ENCODE peak calls at places on chromosomes 1 and 21, in seven cellular contexts. Z, X, I, C, A, B and T are unnamed samples. For H3K9me3, the result is how much of the 10 kb centered on the place peaks cover.

GRCh38 chr1:229006121-229006870 is 264.6 kb upstream of the RAB4A start:
- DNase-seq in C (no peak), B (no peak), X (peak), Z (no peak), I (no peak), A (peak), T (no peak)

GRCh38 chr1:32339363-32339978 is 3.4 kb upstream of the MARCKSL1 start:
- DNase-seq in C (no peak), I (no peak), B (no peak), X (peak), A (peak), Z (peak), T (no peak)

GRCh38 chr21:35562876-35563275 is 497.4 kb downstream of the SETD4 start:
- DNase-seq in X (no peak), C (no peak), I (no peak), Z (peak), B (no peak), A (no peak), T (no peak)

GRCh38 chr1:156075158-156075557 is 7.1 kb downstream of the MEX3A start:
- DNase-seq in I (no peak), C (peak), B (no peak), A (no peak), Z (no peak), X (no peak), T (no peak)

GRCh38 chr1:46285730-46286477 is 17.5 kb downstream of the LRRC41 start:
- DNase-seq in Z (no peak), B (no peak), I (peak), A (no peak), X (no peak), C (peak), T (no peak)

GRCh38 chr1:42165511-42166210 is 1.1 kb upstream of the GUCA2A start:
- DNase-seq in C (peak), A (peak), X (peak), Z (peak), B (peak), I (no peak), T (peak)

GRCh38 chr1:115874929-115875328 is 34.0 kb upstream of the NHLH2 start:
- DNase-seq in X (peak), C (no peak), A (peak), I (no peak), B (no peak), Z (peak), T (no peak)

GRCh38 chr1:248906741-248907661 is 966 bp downstream of the PGBD2 start:
- DNase-seq in Z (peak), C (peak), I (no peak), A (no peak), B (no peak), X (peak), T (no peak)

GRCh38 chr1:90133133-90133532 is 138.2 kb downstream of the ZNF326 start:
- DNase-seq in A (peak), C (peak), X (peak), B (peak), Z (peak), I (no peak), T (no peak)

GRCh38 chr1:114718661-114719423 is 2.3 kb upstream of the NRAS start:
- DNase-seq in Z (peak), I (no peak), X (peak), B (no peak), A (peak), C (no peak), T (no peak)

GRCh38 chr1:201461783-201462441 is 7.1 kb downstream of the PHLDA3 start:
- DNase-seq in C (peak), X (peak), B (peak), I (no peak), Z (peak), A (peak), T (peak)

GRCh38 chr1:200438911-200439310 is 29.1 kb upstream of the ZNF281 start:
- DNase-seq in Z (peak), B (no peak), C (no peak), A (peak), I (no peak), X (peak), T (no peak)

GRCh38 chr1:147542549-147542857 is 1.2 kb downstream of the BCL9 start:
- DNase-seq in X (no peak), Z (no peak), C (no peak), B (no peak), A (peak), I (no peak), T (no peak)

GRCh38 chr1:79657916-79658662 is 651.6 kb upstream of the ADGRL4 start:
- DNase-seq in B (no peak), I (no peak), X (no peak), C (no peak), Z (peak), A (no peak), T (no peak)

GRCh38 chr1:56473582-56474270 is 105.6 kb downstream of the PLPP3 start:
- DNase-seq in A (peak), I (no peak), C (no peak), B (no peak), Z (peak), X (peak), T (no peak)

GRCh38 chr21:7957713-7958064 is 2563.7 kb upstream of the TPTE start:
- DNase-seq in B (no peak), Z (no peak), I (no peak), C (no peak), A (no peak), X (no peak), T (no peak)

GRCh38 chr21:7951854-7952519 is 2569.4 kb upstream of the TPTE start:
- DNase-seq in A (no peak), C (no peak), Z (no peak), B (no peak), X (no peak), I (no peak), T (no peak)

GRCh38 chr21:7947422-7947821 is 2574.0 kb upstream of the TPTE start:
- DNase-seq in C (no peak), X (no peak), Z (no peak), I (no peak), B (no peak), A (no peak), T (no peak)

GRCh38 chr21:7952648-7953047 is 2568.7 kb upstream of the TPTE start:
- DNase-seq in X (no peak), I (no peak), B (no peak), A (no peak), Z (no peak), C (no peak), T (no peak)

GRCh38 chr21:7953058-7953457 is 2568.3 kb upstream of the TPTE start:
- DNase-seq in I (no peak), X (no peak), Z (no peak), B (no peak), A (no peak), C (no peak), T (no peak)
- H3K9me3 ChIP-seq in I (half or more), X (under half), Z (half or more), B (half or more), A (half or more), C (under half), T (under half)

GRCh38 chr1:8702121-8702520 is 115.3 kb downstream of the RERE start:
- DNase-seq in A (peak), I (no peak), Z (no peak), B (peak), C (peak), X (no peak), T (peak)

GRCh38 chr1:8699679-8700078 is 117.8 kb downstream of the RERE start:
- DNase-seq in I (no peak), A (no peak), X (no peak), C (no peak), B (no peak), Z (no peak), T (no peak)

GRCh38 chr1:8705104-8705503 is 112.3 kb downstream of the RERE start:
- DNase-seq in I (no peak), C (peak), X (no peak), B (no peak), A (peak), Z (no peak), T (no peak)

GRCh38 chr1:8706291-8706690 is 111.1 kb downstream of the RERE start:
- DNase-seq in I (no peak), B (no peak), C (no peak), A (no peak), Z (no peak), X (no peak), T (no peak)

GRCh38 chr1:8702848-8703810 is 114.3 kb downstream of the RERE start:
- DNase-seq in I (peak), B (peak), Z (peak), X (peak), A (peak), C (peak), T (peak)
- TF ChIP-seq CTCF in I (peak), B (peak), Z (peak), X (no peak), A (no peak), C (peak), T (peak)

DNA sequence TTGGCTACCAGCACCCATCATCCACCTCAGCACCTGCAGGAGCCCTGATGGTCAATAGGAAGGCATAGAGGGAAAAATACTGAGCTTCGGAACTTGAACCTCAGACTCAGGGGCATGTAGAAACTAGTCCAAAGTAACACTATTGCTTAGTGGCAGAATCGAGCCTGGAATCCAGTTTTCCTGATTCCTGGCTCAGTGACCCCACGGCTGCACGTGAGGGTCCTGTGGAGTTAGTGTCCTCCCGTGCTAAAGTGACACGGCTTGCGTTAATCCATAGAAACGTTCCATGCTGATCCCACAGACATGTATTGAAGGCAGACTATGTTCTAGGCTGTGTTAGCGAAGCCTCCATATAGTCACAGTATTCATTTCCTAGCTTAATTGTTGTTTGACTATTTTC is 747.0 kb upstream of the TPTE start:
- DNase-seq in I (no peak), C (no peak), Z (no peak), A (no peak), B (no peak), X (no peak), T (no peak)
- H3K9me3 ChIP-seq in I (half or more), C (half or more), Z (under half), A (half or more), B (half or more), X (under half), T (under half)

GRCh38 chr21:15728046-15728445 is 1.7 kb upstream of the USP25 start:
- DNase-seq in Z (no peak), C (no peak), I (no peak), X (no peak), A (no peak), B (no peak), T (no peak)

GRCh38 chr21:15729346-15729673 is 472 bp upstream of the USP25 start:
- DNase-seq in I (no peak), C (no peak), X (peak), B (no peak), Z (peak), A (no peak), T (no peak)

GRCh38 chr21:15731243-15731613 is 1.4 kb downstream of the USP25 start:
- DNase-seq in C (no peak), B (no peak), X (peak), A (peak), I (no peak), Z (no peak), T (no peak)

GRCh38 chr21:15730484-15731242 is 881 bp downstream of the USP25 start:
- DNase-seq in Z (no peak), X (no peak), C (no peak), A (peak), I (no peak), B (peak), T (no peak)

GRCh38 chr21:15729674-15730483 is at the start of gene USP25:
- DNase-seq in I (peak), A (peak), B (peak), Z (peak), C (peak), X (peak), T (peak)
- TF ChIP-seq CTCF in I (peak), A (no peak), B (peak), Z (peak), C (peak), X (no peak), T (no peak)

GRCh38 chr1:5575396-5576110 is 416.7 kb downstream of the NPHP4 start:
- DNase-seq in X (no peak), C (peak), I (no peak), Z (no peak), A (no peak), B (no peak), T (no peak)
- H3K9me3 ChIP-seq in X (under half), C (under half), I (under half), Z (under half), A (under half), B (under half), T (under half)